ENCODE peak calls at places on chromosomes 13 and 19, in eight cellular contexts. One of them, this sample, is unnamed.

GRCh38 chr13:44197791-44198770 is 175.5 kb upstream of the SERP2 start:
- DNase-seq in NAMALWA: no peak
- DNase-seq in right lobe of liver: no peak
- DNase-seq in brain pericyte: no peak
- DNase-seq in kidney glomerular epithelial cell: no peak
- DNase-seq in GF-D8: no peak
- DNase-seq in AG08395: no peak
- DNase-seq in activated gamma-delta T cell: no peak
- DNase-seq in this sample: no peak

GRCh38 chr19:51320258-51320657 is 8.8 kb downstream of the IGLON5 start:
- DNase-seq in brain pericyte: no peak
- DNase-seq in kidney glomerular epithelial cell: no peak
- DNase-seq in NAMALWA: no peak
- DNase-seq in AG08395: no peak
- DNase-seq in activated gamma-delta T cell: no peak
- DNase-seq in GF-D8: no peak
- DNase-seq in right lobe of liver: no peak
- DNase-seq in this sample: no peak

GRCh38 chr13:52125547-52125946 is 3.3 kb downstream of the NEK5 start:
- DNase-seq in NAMALWA: no peak
- DNase-seq in AG08395: no peak
- DNase-seq in kidney glomerular epithelial cell: no peak
- DNase-seq in GF-D8: no peak
- DNase-seq in right lobe of liver: no peak
- DNase-seq in brain pericyte: no peak
- DNase-seq in activated gamma-delta T cell: no peak
- DNase-seq in this sample: no peak

GRCh38 chr13:37640499-37640898 is 41.9 kb upstream of the POSTN start:
- DNase-seq in activated gamma-delta T cell: no peak
- DNase-seq in AG08395: peak
- DNase-seq in NAMALWA: peak
- DNase-seq in right lobe of liver: no peak
- DNase-seq in brain pericyte: peak
- DNase-seq in GF-D8: no peak
- DNase-seq in kidney glomerular epithelial cell: peak
- DNase-seq in this sample: peak

GRCh38 chr13:44368062-44368591 is 5.5 kb upstream of the SERP2 start:
- DNase-seq in right lobe of liver: no peak
- DNase-seq in AG08395: peak
- DNase-seq in GF-D8: no peak
- DNase-seq in brain pericyte: peak
- DNase-seq in NAMALWA: no peak
- DNase-seq in kidney glomerular epithelial cell: no peak
- DNase-seq in activated gamma-delta T cell: no peak
- DNase-seq in this sample: peak

GRCh38 chr13:40534456-40534855 is 132.0 kb downstream of the FOXO1 start:
- DNase-seq in brain pericyte: no peak
- DNase-seq in kidney glomerular epithelial cell: no peak
- DNase-seq in AG08395: no peak
- DNase-seq in NAMALWA: no peak
- DNase-seq in GF-D8: no peak
- DNase-seq in right lobe of liver: no peak
- DNase-seq in activated gamma-delta T cell: no peak
- DNase-seq in this sample: no peak

GRCh38 chr13:111153977-111154332 is 38.8 kb downstream of the ARHGEF7 start:
- DNase-seq in NAMALWA: peak
- DNase-seq in kidney glomerular epithelial cell: no peak
- DNase-seq in activated gamma-delta T cell: no peak
- DNase-seq in AG08395: peak
- DNase-seq in brain pericyte: no peak
- DNase-seq in right lobe of liver: peak
- DNase-seq in GF-D8: peak
- DNase-seq in this sample: peak

GRCh38 chr19:39917561-39918182 is 16.8 kb downstream of the FCGBP start:
- DNase-seq in GF-D8: no peak
- DNase-seq in AG08395: no peak
- DNase-seq in activated gamma-delta T cell: no peak
- DNase-seq in NAMALWA: no peak
- DNase-seq in right lobe of liver: no peak
- DNase-seq in kidney glomerular epithelial cell: no peak
- DNase-seq in brain pericyte: no peak
- DNase-seq in this sample: no peak

GRCh38 chr13:110726726-110727125 is 13.2 kb downstream of the ING1 start:
- DNase-seq in NAMALWA: peak
- DNase-seq in kidney glomerular epithelial cell: no peak
- DNase-seq in right lobe of liver: no peak
- DNase-seq in AG08395: no peak
- DNase-seq in brain pericyte: no peak
- DNase-seq in GF-D8: peak
- DNase-seq in activated gamma-delta T cell: no peak
- DNase-seq in this sample: no peak

GRCh38 chr19:43581467-43581866 is 5.9 kb downstream of the PINLYP start:
- DNase-seq in right lobe of liver: no peak
- DNase-seq in AG08395: no peak
- DNase-seq in activated gamma-delta T cell: no peak
- DNase-seq in kidney glomerular epithelial cell: no peak
- DNase-seq in NAMALWA: no peak
- DNase-seq in brain pericyte: no peak
- DNase-seq in GF-D8: no peak
- DNase-seq in this sample: no peak

GRCh38 chr19:4108767-4109625 is 14.9 kb downstream of the MAP2K2 start:
- DNase-seq in AG08395: no peak
- DNase-seq in GF-D8: peak
- DNase-seq in brain pericyte: no peak
- DNase-seq in activated gamma-delta T cell: peak
- DNase-seq in kidney glomerular epithelial cell: no peak
- DNase-seq in NAMALWA: no peak
- DNase-seq in right lobe of liver: no peak
- DNase-seq in this sample: no peak